ENCODE peak calls at places on chromosomes 13 and 19, in six cellular contexts. T is pancreas, R is Caco-2, D is ovary, H is PC-9, B is colonic mucosa. S is an unnamed sample.
A peak's percentile ranks its signal among the peaks of the same experiment; 100 is the strongest.

GRCh38 chr13:33968520-33969507 is 150.9 kb downstream of the RFC3 start:
- DNase-seq in T (no peak), R (no peak), D (no peak), H (no peak), B (no peak), S (no peak)

GRCh38 chr19:35869327-35870123 is 1.2 kb downstream of the APLP1 start:
- DNase-seq in T (peak; percentile 82), R (peak; percentile 86), D (peak; percentile 38), H (peak; percentile 38), B (peak; percentile 71), S (peak; percentile 54)

GRCh38 chr19:47531640-47532387 is 17.0 kb upstream of the NAPA start:
- DNase-seq in T (no peak), R (no peak), D (no peak), H (no peak), B (no peak), S (no peak)

GRCh38 chr13:28117689-28118377 is 17.5 kb upstream of the FLT3 start:
- DNase-seq in T (no peak), R (peak; percentile 13), D (peak; percentile 28), H (no peak), B (peak; percentile 59), S (no peak)

GRCh38 chr19:14181906-14182305 is 24.1 kb downstream of the ADGRL1 start:
- DNase-seq in T (no peak), R (no peak), D (no peak), H (no peak), B (no peak), S (no peak)

GRCh38 chr19:12884926-12885748 is 1.9 kb downstream of the KLF1 start:
- DNase-seq in T (peak; percentile 88), R (peak; percentile 88), D (no peak), H (peak; percentile 97), B (peak; percentile 97), S (peak; percentile 68)

GRCh38 chr13:80665792-80666333 is 324.9 kb upstream of the SPRY2 start:
- DNase-seq in T (no peak), R (no peak), D (no peak), H (no peak), B (no peak), S (no peak)

GRCh38 chr19:18399008-18399407 is 1.6 kb upstream of the LRRC25 start:
- DNase-seq in T (no peak), R (no peak), D (no peak), H (peak; percentile 66), B (peak; percentile 62), S (no peak)

GRCh38 chr19:4220188-4220587 is 9.1 kb upstream of the EBI3 start:
- DNase-seq in T (no peak), R (no peak), D (no peak), H (no peak), B (no peak), S (no peak)

GRCh38 chr13:74487091-74487722 is 353.0 kb upstream of the KLF12 start:
- DNase-seq in T (no peak), R (no peak), D (no peak), H (no peak), B (no peak), S (no peak)

GRCh38 chr13:79483302-79483701 is 2.3 kb downstream of the NDFIP2 start:
- DNase-seq in T (no peak), R (no peak), D (no peak), H (no peak), B (no peak), S (no peak)

GRCh38 chr13:22189176-22190048 is 518.5 kb downstream of the FGF9 start:
- DNase-seq in T (no peak), R (no peak), D (no peak), H (no peak), B (no peak), S (no peak)
- H3K4me3 ChIP-seq in T (no peak overlapping the region), R (no peak overlapping the region), D (no peak overlapping the region), H (no peak overlapping the region), B (no peak overlapping the region), S (no peak overlapping the region)

GRCh38 chr19:37982655-37983054 is 75.6 kb downstream of the SIPA1L3 start:
- DNase-seq in T (no peak), R (no peak), D (no peak), H (no peak), B (no peak), S (no peak)
- H3K4me1 ChIP-seq in T (peaks cover 17% of the 10 kb centered on the region), R (peaks cover 72% of the 10 kb centered on the region), D (no peaks in the 10 kb centered on the region), H (peaks cover 23% of the 10 kb centered on the region), B (peaks cover 10% of the 10 kb centered on the region), S (peaks cover 12% of the 10 kb centered on the region)

GRCh38 chr19:38361633-38362075 is 12.7 kb upstream of the PSMD8 start:
- DNase-seq in T (peak; percentile 63), R (peak; percentile 92), D (peak; percentile 52), H (peak; percentile 84), B (peak; percentile 84), S (peak; percentile 67)
- TF ChIP-seq CTCF in T (no peak), R (peak; percentile 22), D (no peak), H (no peak), B (no peak), S (peak; percentile 16)

GRCh38 chr19:43798026-43798545 is 4.2 kb downstream of the LYPD5 start:
- DNase-seq in T (no peak), R (no peak), D (no peak), H (no peak), B (no peak), S (no peak)
- H3K4me3 ChIP-seq in T (peak overlapping the region; percentile 52), R (peak overlapping the region; percentile 48), D (no peak overlapping the region), H (peak overlapping the region; percentile 63), B (peak overlapping the region; percentile 51), S (peak overlapping the region; percentile 66)

GRCh38 chr19:30091856-30092255 is 149.8 kb downstream of the URI1 start:
- DNase-seq in T (no peak), R (no peak), D (no peak), H (no peak), B (no peak), S (no peak)

GRCh38 chr19:30090963-30091362 is 148.9 kb downstream of the URI1 start:
- DNase-seq in T (no peak), R (no peak), D (no peak), H (no peak), B (no peak), S (no peak)

GRCh38 chr19:30091456-30091855 is 149.4 kb downstream of the URI1 start:
- DNase-seq in T (no peak), R (no peak), D (no peak), H (no peak), B (no peak), S (no peak)

GRCh38 chr19:30093966-30094770 is 152.1 kb downstream of the URI1 start:
- DNase-seq in T (no peak), R (no peak), D (no peak), H (no peak), B (no peak), S (no peak)

DNA sequence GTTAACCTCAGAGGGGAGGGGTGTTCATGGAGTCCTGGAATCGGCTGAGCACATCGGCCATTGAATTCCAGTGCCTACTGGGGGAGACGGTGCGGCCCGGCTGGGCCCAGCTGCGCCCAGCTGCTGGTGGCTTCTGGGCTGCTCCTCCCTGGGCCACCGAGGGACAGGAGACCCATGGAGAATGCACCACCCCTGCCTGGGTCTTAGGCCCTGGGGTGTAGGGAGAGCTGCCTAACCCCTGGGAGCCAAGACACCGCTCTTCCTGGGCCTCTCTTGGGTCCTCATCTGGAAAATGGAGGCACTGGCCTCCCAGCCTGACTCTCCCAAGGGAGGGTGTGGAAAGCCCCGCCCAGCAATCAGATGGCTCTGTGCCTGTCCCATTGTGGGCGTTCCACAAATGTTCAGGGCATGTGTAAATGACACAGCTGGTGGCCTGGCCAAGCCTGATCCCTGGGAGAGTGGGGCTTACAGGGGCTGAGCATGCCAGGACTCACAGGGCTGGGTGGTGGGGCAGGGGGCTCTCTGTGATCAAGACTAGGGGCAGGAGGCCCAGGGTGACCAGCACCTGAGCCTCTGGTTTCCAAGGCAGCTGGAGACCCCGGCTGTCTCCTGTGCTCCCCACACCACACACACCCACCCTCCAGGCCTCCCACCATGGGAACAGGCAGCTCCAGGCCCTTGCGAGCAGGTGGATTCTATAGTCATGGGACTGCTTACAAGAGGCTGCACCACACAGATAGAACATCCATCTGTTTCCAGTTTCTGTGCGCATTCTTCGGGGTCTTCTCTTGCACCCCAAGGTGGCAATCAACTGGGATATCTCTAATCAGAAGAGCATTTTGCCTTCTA is 150.9 kb downstream of the URI1 start:
- DNase-seq in T (no peak), R (no peak), D (no peak), H (no peak), B (peak; percentile 47), S (no peak)
- H3K4me1 ChIP-seq in T (no peaks in the 10 kb centered on the region), R (no peaks in the 10 kb centered on the region), D (no peaks in the 10 kb centered on the region), H (no peaks in the 10 kb centered on the region), B (no peaks in the 10 kb centered on the region), S (no peaks in the 10 kb centered on the region)